ENCODE peak calls at places on chromosomes 12 and 14, in ten cellular contexts. T is non-pigmented ciliary epithelial cell, W is HTR-8/SVneo, X is aorta, G is ACHN, P is foreskin fibroblast, I is SK-MEL-5, K is MCF 10A, R is kidney tubule cell, F is NCI-H1092 treated with DMSO at 0.1 percent for 48 hours. Y is an unnamed sample.

GRCh38 chr12:3713483-3713882 is 39.4 kb downstream of the CRACR2A start:
- DNase-seq in T (no peak), W (no peak), X (no peak), G (no peak), P (no peak), I (no peak), K (no peak), R (no peak), F (no peak), Y (no peak)

GRCh38 chr12:46908936-46909635 is 83.3 kb upstream of the SLC38A4 start:
- DNase-seq in T (no peak), W (no peak), X (no peak), G (no peak), P (no peak), I (no peak), K (peak), R (no peak), F (no peak), Y (no peak)

GRCh38 chr12:96121271-96121711 is 72.9 kb upstream of the ELK3 start:
- DNase-seq in T (no peak), W (no peak), X (no peak), G (peak), P (peak), I (no peak), K (peak), R (no peak), F (no peak), Y (peak)

GRCh38 chr12:107404981-107405380 is 280.6 kb upstream of the PWP1 start:
- DNase-seq in T (no peak), W (no peak), X (no peak), G (peak), P (peak), I (peak), K (peak), R (peak), F (peak), Y (peak)

GRCh38 chr14:32372154-32372553 is 43.1 kb downstream of the AKAP6 start:
- DNase-seq in T (peak), W (no peak), X (no peak), G (no peak), P (peak), I (no peak), K (peak), R (peak), F (no peak), Y (no peak)

GRCh38 chr14:74886001-74886400 is 4.3 kb downstream of the DLST start:
- DNase-seq in T (peak), W (no peak), X (no peak), G (no peak), P (peak), I (no peak), K (peak), R (no peak), F (no peak), Y (no peak)

GRCh38 chr14:33836203-33836894 is 114.5 kb downstream of the EGLN3 start:
- DNase-seq in T (no peak), W (no peak), X (no peak), G (no peak), P (no peak), I (no peak), K (peak), R (no peak), F (peak), Y (no peak)

GRCh38 chr14:96999654-97000155 is 202.5 kb downstream of the VRK1 start:
- DNase-seq in T (no peak), W (no peak), X (no peak), G (no peak), P (no peak), I (no peak), K (no peak), R (no peak), F (no peak), Y (no peak)

GRCh38 chr12:20028033-20028432 is 340.3 kb upstream of the PDE3A start:
- DNase-seq in T (no peak), W (no peak), X (no peak), G (no peak), P (no peak), I (no peak), K (no peak), R (no peak), F (no peak), Y (no peak)

GRCh38 chr12:60072911-60073310 is 477.1 kb downstream of the SLC16A7 start:
- DNase-seq in T (no peak), W (no peak), X (no peak), G (no peak), P (peak), I (no peak), K (no peak), R (peak), F (no peak), Y (no peak)

GRCh38 chr12:42173961-42174521 is 29.4 kb upstream of the GXYLT1 start:
- DNase-seq in T (no peak), W (no peak), X (no peak), G (no peak), P (no peak), I (no peak), K (no peak), R (no peak), F (no peak), Y (no peak)

GRCh38 chr14:89279649-89280232 is 137.3 kb downstream of the FOXN3 start:
- DNase-seq in T (no peak), W (no peak), X (no peak), G (no peak), P (no peak), I (no peak), K (no peak), R (peak), F (no peak), Y (no peak)

GRCh38 chr14:68612049-68612448 is 180.8 kb downstream of the ZFP36L1 start:
- DNase-seq in T (no peak), W (no peak), X (no peak), G (no peak), P (peak), I (no peak), K (no peak), R (no peak), F (no peak), Y (no peak)

GRCh38 chr14:90491868-90492560 is 95.2 kb downstream of the CALM1 start:
- DNase-seq in T (no peak), W (no peak), X (no peak), G (no peak), P (no peak), I (no peak), K (no peak), R (no peak), F (no peak), Y (no peak)

GRCh38 chr12:46718495-46718894 is 107.3 kb downstream of the SLC38A4 start:
- DNase-seq in T (no peak), W (no peak), X (no peak), G (no peak), P (no peak), I (no peak), K (no peak), R (no peak), F (no peak), Y (no peak)

GRCh38 chr12:64194333-64195149 is 27.6 kb downstream of the KICS2 start:
- DNase-seq in T (no peak), W (no peak), X (no peak), G (no peak), P (no peak), I (no peak), K (no peak), R (no peak), F (no peak), Y (no peak)

GRCh38 chr12:130546494-130546893 is 169.6 kb downstream of the RIMBP2 start:
- DNase-seq in T (no peak), W (no peak), X (no peak), G (no peak), P (no peak), I (no peak), K (no peak), R (no peak), F (no peak), Y (no peak)

GRCh38 chr12:31618228-31619025 is 27.5 kb upstream of the DENND5B start:
- DNase-seq in T (no peak), W (peak), X (no peak), G (no peak), P (no peak), I (no peak), K (no peak), R (no peak), F (no peak), Y (no peak)

GRCh38 chr14:32542507-32542906 is 213.4 kb downstream of the AKAP6 start:
- DNase-seq in T (no peak), W (no peak), X (no peak), G (no peak), P (no peak), I (peak), K (no peak), R (no peak), F (no peak), Y (no peak)

GRCh38 chr12:26187014-26187413 is 8.4 kb upstream of the SSPN start:
- DNase-seq in T (no peak), W (no peak), X (no peak), G (no peak), P (no peak), I (no peak), K (peak), R (no peak), F (no peak), Y (no peak)

GRCh38 chr14:76926521-76927251 is 100.5 kb downstream of the LRRC74A start:
- DNase-seq in T (no peak), W (no peak), X (no peak), G (no peak), P (peak), I (no peak), K (no peak), R (no peak), F (peak), Y (peak)

GRCh38 chr14:80930836-80931389 is 10.6 kb downstream of the CEP128 start:
- DNase-seq in T (peak), W (peak), X (no peak), G (peak), P (peak), I (no peak), K (peak), R (peak), F (no peak), Y (peak)